ENCODE peak calls at places on chromosomes 5 and 9, in six cellular contexts. I is hepatocyte, A is HFFc6, Z is breast epithelium, X is foreskin fibroblast, R is fibroblast of mammary gland. C is an unnamed sample.

GRCh38 chr5:168802337-168802736 is 223.2 kb upstream of the PANK3 start:
- DNase-seq in I (no peak), A (no peak), Z (no peak), R (no peak), X (no peak), C (no peak)

GRCh38 chr5:54214747-54215146 is 95.6 kb downstream of the ARL15 start:
- DNase-seq in X (no peak), Z (no peak), I (no peak), A (no peak), R (no peak), C (no peak)

GRCh38 chr9:86687788-86688187 is 259.5 kb downstream of the GAS1 start:
- DNase-seq in A (no peak), R (no peak), Z (no peak), I (no peak), X (no peak), C (no peak)

GRCh38 chr5:179321206-179321987 is 23.9 kb downstream of the ADAMTS2 start:
- DNase-seq in I (no peak), A (no peak), Z (no peak), X (no peak), R (no peak), C (no peak)

GRCh38 chr9:33297455-33297854 is 7.1 kb downstream of the NFX1 start:
- DNase-seq in A (no peak), I (no peak), R (no peak), Z (no peak), X (no peak), C (no peak)

GRCh38 chr9:73042155-73042554 is 89.3 kb upstream of the ALDH1A1 start:
- DNase-seq in R (peak; percentile 44), I (peak; percentile 14), X (peak; percentile 28), A (peak; percentile 31), Z (no peak), C (no peak)

GRCh38 chr9:135605238-135605781 is 34.0 kb downstream of the GLT6D1 start:
- DNase-seq in A (no peak), Z (no peak), R (no peak), I (no peak), X (no peak), C (no peak)

GRCh38 chr5:52779213-52779612 is 8.5 kb upstream of the ITGA1 start:
- DNase-seq in Z (no peak), I (no peak), X (no peak), A (no peak), R (no peak), C (no peak)

GRCh38 chr5:90803376-90803775 is 244.8 kb downstream of the ADGRV1 start:
- DNase-seq in A (no peak), X (no peak), R (no peak), Z (no peak), I (peak; percentile 13), C (no peak)

DNA sequence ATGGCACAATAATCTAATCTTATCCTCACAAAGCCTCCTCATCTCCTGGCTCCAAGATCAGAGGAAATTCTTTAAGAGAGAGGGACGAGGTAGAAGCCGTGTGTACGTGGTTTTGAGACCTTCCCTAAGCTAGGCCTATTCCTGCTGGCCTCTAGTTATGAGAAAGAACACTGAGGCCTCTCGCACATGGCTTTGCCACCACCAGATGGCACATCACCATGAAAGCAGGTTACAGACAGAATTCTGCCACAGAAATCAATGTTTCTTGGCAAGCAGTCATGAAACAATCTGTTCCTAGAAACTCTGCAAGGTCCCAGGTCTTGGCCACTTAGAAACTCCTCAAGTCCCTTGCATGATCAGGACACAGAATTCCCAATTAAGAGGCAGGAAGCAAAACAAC is 268.2 kb upstream of the TAS2R1 start:
- DNase-seq in Z (no peak), R (peak; percentile 11), X (peak; percentile 33), I (peak; percentile 29), A (peak; percentile 51), C (no peak)
- TF ChIP-seq CTCF in Z (no peak), R (peak; percentile 36), X (peak; percentile 70), I (peak; percentile 45), A (peak; percentile 81), C (no peak)

DNA sequence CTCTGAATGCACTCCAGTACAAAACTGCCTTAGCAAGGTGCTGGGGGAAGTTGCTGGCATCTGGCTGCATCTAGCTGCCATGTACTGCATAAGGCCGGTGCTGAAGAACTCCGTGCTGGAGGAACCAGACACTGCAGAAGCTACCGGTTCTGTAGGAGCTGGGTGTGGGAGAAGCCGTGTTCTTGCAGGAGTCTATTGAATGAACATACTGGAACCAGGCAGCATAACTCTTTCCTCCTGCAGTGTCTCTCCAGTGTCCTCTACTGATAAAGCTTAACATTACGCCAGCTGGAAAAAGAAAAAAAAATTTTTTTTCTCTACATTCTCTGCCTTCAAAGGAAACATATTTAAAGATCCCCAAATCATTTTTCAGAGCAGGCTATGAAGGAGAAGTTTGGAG is 38.5 kb downstream of the VPS13A start:
- DNase-seq in R (peak; percentile 27), A (no peak), Z (no peak), X (peak; percentile 19), I (peak; percentile 13), C (no peak)
- TF ChIP-seq CTCF in R (peak; percentile 16), A (peak; percentile 59), Z (no peak), X (no peak), I (peak; percentile 29), C (no peak)

GRCh38 chr9:6426117-6426516 is 13.1 kb downstream of the UHRF2 start:
- DNase-seq in Z (no peak), R (peak; percentile 26), I (no peak), A (no peak), X (no peak), C (no peak)
- TF ChIP-seq CTCF in Z (no peak), R (no peak), I (no peak), A (no peak), X (no peak), C (no peak)

GRCh38 chr5:157744055-157745011 is 821 bp downstream of the LSM11 start:
- DNase-seq in I (no peak), R (no peak), X (no peak), Z (no peak), A (no peak), C (no peak)

GRCh38 chr5:157739388-157740045 is 4.0 kb upstream of the LSM11 start:
- DNase-seq in I (no peak), A (no peak), R (no peak), Z (no peak), X (no peak), C (no peak)

GRCh38 chr5:157743163-157744054 is at the start of gene LSM11:
- DNase-seq in Z (peak; percentile 81), A (peak; percentile 63), I (peak; percentile 94), R (peak; percentile 72), X (peak; percentile 75), C (peak; percentile 72)

GRCh38 chr5:157735991-157736390 is 4.8 kb downstream of the THG1L start:
- DNase-seq in A (no peak), R (no peak), Z (no peak), I (no peak), X (no peak), C (no peak)

GRCh38 chr5:157740211-157740610 is 3.3 kb upstream of the LSM11 start:
- DNase-seq in Z (no peak), A (peak; percentile 18), X (no peak), R (no peak), I (peak; percentile 23), C (no peak)
- TF ChIP-seq CTCF in Z (no peak), A (peak; percentile 78), X (peak; percentile 36), R (peak; percentile 57), I (peak; percentile 38), C (no peak)

DNA sequence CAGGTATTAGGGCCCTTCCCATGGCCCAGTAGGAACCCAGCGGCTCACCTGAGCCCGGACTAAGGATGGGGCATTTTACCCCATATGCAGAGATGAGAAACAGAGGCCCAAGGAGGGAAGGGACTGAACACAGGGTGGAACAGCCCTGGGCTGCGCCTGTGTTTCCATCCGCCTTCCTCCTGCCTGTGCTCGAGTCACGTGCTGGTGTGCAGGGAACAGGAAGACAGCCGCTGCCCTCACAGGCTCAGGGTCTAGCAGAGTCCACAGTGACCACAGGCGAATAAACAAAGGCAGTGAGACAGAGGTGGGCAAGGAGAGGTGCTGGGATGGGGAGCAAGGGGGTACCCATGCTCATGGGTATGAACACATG is 129.4 kb downstream of the C9orf50 start:
- DNase-seq in X (no peak), A (no peak), I (peak; percentile 61), Z (peak; percentile 70), R (peak; percentile 50), C (no peak)
- TF ChIP-seq CTCF in X (no peak), A (no peak), I (no peak), Z (no peak), R (no peak), C (no peak)

C was measured in omental fat pad.